ENCODE peak calls at places on chromosome 5, in five cellular contexts. One of them, this sample, is unnamed.

GRCh38 chr5:64100203-64100602 is 65.4 kb upstream of the RNF180 start:
- DNase-seq in substantia nigra: no peak
- DNase-seq in CD8-positive, alpha-beta memory T cell: no peak
- DNase-seq in GM13976: no peak
- DNase-seq in AG09319: no peak
- DNase-seq in this sample: no peak

GRCh38 chr5:135605221-135605620 is 26.4 kb upstream of the CXCL14 start:
- DNase-seq in substantia nigra: no peak
- DNase-seq in CD8-positive, alpha-beta memory T cell: no peak
- DNase-seq in AG09319: no peak
- DNase-seq in GM13976: no peak
- DNase-seq in this sample: no peak

GRCh38 chr5:172872997-172873491 is 39.0 kb downstream of the ERGIC1 start:
- DNase-seq in CD8-positive, alpha-beta memory T cell: no peak
- DNase-seq in AG09319: no peak
- DNase-seq in GM13976: no peak
- DNase-seq in substantia nigra: peak
- DNase-seq in this sample: no peak

GRCh38 chr5:138963763-138964371 is 88.7 kb upstream of the LRRTM2 start:
- DNase-seq in GM13976: no peak
- DNase-seq in CD8-positive, alpha-beta memory T cell: no peak
- DNase-seq in AG09319: no peak
- DNase-seq in substantia nigra: no peak
- DNase-seq in this sample: no peak

GRCh38 chr5:36443941-36444340 is 142.2 kb upstream of the RANBP3L start:
- DNase-seq in AG09319: no peak
- DNase-seq in GM13976: no peak
- DNase-seq in substantia nigra: no peak
- DNase-seq in CD8-positive, alpha-beta memory T cell: no peak
- DNase-seq in this sample: no peak

GRCh38 chr5:11588803-11589202 is 315.4 kb downstream of the CTNND2 start:
- DNase-seq in GM13976: no peak
- DNase-seq in substantia nigra: peak
- DNase-seq in CD8-positive, alpha-beta memory T cell: no peak
- DNase-seq in AG09319: no peak
- DNase-seq in this sample: peak

GRCh38 chr5:122673343-122673742 is 101.5 kb upstream of the SNX2 start:
- DNase-seq in CD8-positive, alpha-beta memory T cell: no peak
- DNase-seq in substantia nigra: no peak
- DNase-seq in GM13976: no peak
- DNase-seq in AG09319: peak
- DNase-seq in this sample: no peak

GRCh38 chr5:139738777-139739611 is 56.6 kb upstream of the PSD2 start:
- DNase-seq in AG09319: no peak
- DNase-seq in substantia nigra: no peak
- DNase-seq in CD8-positive, alpha-beta memory T cell: no peak
- DNase-seq in GM13976: no peak
- DNase-seq in this sample: peak

GRCh38 chr5:51227963-51228515 is 155.2 kb upstream of the ISL1 start:
- DNase-seq in substantia nigra: no peak
- DNase-seq in AG09319: no peak
- DNase-seq in GM13976: no peak
- DNase-seq in CD8-positive, alpha-beta memory T cell: no peak
- DNase-seq in this sample: no peak

This sample was measured in ecto neural progenitor cell.